ENCODE peak calls at places on chromosomes 12 and 14, in six cellular contexts. X, P, W, Z, Q and H are unnamed samples.

GRCh38 chr12:20040844-20041243 is 327.5 kb upstream of the PDE3A start:
- DNase-seq in X (no peak), P (no peak), W (no peak), Z (no peak), Q (no peak), H (no peak)

GRCh38 chr14:94671870-94672444 is 59.8 kb downstream of the SERPINA3 start:
- DNase-seq in X (no peak), P (peak), W (no peak), Z (no peak), Q (no peak), H (no peak)

GRCh38 chr14:101472518-101472849 is 88.8 kb upstream of the DIO3 start:
- DNase-seq in X (no peak), P (peak), W (no peak), Z (no peak), Q (no peak), H (no peak)

GRCh38 chr12:47736877-47737676 is 11.8 kb upstream of the ENDOU start:
- DNase-seq in X (peak), P (peak), W (no peak), Z (no peak), Q (no peak), H (no peak)

GRCh38 chr12:123995023-123995422 is 22.0 kb downstream of the ZNF664 start:
- DNase-seq in X (no peak), P (no peak), W (no peak), Z (no peak), Q (no peak), H (peak)

GRCh38 chr12:113242018-113242418 is 20.8 kb downstream of the TPCN1 start:
- DNase-seq in X (peak), P (no peak), W (no peak), Z (no peak), Q (no peak), H (peak)

GRCh38 chr12:59142175-59142574 is 221.9 kb upstream of the LRIG3 start:
- DNase-seq in X (no peak), P (no peak), W (no peak), Z (no peak), Q (no peak), H (no peak)

GRCh38 chr12:113306382-113306781 is 28.5 kb downstream of the SLC8B1 start:
- DNase-seq in X (no peak), P (no peak), W (no peak), Z (no peak), Q (no peak), H (no peak)

GRCh38 chr12:120162763-120163162 is 31.8 kb downstream of the GCN1 start:
- DNase-seq in X (no peak), P (no peak), W (no peak), Z (no peak), Q (no peak), H (no peak)

GRCh38 chr12:124994435-124994975 is 1.1 kb downstream of the BRI3BP start:
- DNase-seq in X (no peak), P (no peak), W (peak), Z (peak), Q (no peak), H (peak)

GRCh38 chr12:68450947-68451260 is 118.7 kb upstream of the MDM1 start:
- DNase-seq in X (no peak), P (no peak), W (no peak), Z (no peak), Q (no peak), H (no peak)

GRCh38 chr12:27193106-27193505 is 51.0 kb upstream of the STK38L start:
- DNase-seq in X (no peak), P (no peak), W (no peak), Z (no peak), Q (no peak), H (no peak)

GRCh38 chr14:91321131-91321530 is 76.6 kb upstream of the GPR68 start:
- DNase-seq in X (no peak), P (peak), W (no peak), Z (no peak), Q (no peak), H (no peak)

GRCh38 chr12:20006856-20007255 is 361.5 kb upstream of the PDE3A start:
- DNase-seq in X (no peak), P (no peak), W (no peak), Z (no peak), Q (no peak), H (no peak)

DNA sequence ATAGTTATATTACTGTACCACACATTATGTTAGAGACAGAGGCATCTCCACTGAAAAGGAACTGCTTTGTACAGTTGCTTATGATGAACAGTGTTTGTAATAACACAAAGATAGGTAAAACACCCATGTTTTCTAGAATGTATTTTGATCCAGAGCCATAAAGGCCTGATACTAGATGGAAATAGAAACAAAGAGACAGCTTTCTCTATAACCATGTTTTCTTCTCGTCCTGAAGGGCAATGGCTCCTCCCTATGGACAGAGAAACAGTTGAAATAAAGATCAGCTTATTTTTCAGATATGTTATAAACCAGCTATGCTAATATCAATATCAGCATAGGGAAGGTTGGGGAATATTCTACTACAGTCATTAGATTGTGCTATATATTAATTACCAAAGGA is 109.2 kb downstream of the ATXN7L3B start:
- DNase-seq in X (no peak), P (no peak), W (no peak), Z (no peak), Q (no peak), H (peak)
- TF ChIP-seq CTCF in X (no peak), P (no peak), W (no peak), Z (no peak), Q (peak), H (no peak)

GRCh38 chr12:112032292-112032691 is 19.1 kb downstream of the ERP29 start:
- DNase-seq in X (no peak), P (no peak), W (no peak), Z (no peak), Q (no peak), H (no peak)
- TF ChIP-seq CTCF in X (no peak), P (no peak), W (no peak), Z (no peak), Q (no peak), H (no peak)

GRCh38 chr14:100155049-100155621 is 4.3 kb downstream of the DEGS2 start:
- DNase-seq in X (no peak), P (no peak), W (no peak), Z (peak), Q (peak), H (peak)
- TF ChIP-seq CTCF in X (peak), P (no peak), W (no peak), Z (peak), Q (peak), H (peak)

DNA sequence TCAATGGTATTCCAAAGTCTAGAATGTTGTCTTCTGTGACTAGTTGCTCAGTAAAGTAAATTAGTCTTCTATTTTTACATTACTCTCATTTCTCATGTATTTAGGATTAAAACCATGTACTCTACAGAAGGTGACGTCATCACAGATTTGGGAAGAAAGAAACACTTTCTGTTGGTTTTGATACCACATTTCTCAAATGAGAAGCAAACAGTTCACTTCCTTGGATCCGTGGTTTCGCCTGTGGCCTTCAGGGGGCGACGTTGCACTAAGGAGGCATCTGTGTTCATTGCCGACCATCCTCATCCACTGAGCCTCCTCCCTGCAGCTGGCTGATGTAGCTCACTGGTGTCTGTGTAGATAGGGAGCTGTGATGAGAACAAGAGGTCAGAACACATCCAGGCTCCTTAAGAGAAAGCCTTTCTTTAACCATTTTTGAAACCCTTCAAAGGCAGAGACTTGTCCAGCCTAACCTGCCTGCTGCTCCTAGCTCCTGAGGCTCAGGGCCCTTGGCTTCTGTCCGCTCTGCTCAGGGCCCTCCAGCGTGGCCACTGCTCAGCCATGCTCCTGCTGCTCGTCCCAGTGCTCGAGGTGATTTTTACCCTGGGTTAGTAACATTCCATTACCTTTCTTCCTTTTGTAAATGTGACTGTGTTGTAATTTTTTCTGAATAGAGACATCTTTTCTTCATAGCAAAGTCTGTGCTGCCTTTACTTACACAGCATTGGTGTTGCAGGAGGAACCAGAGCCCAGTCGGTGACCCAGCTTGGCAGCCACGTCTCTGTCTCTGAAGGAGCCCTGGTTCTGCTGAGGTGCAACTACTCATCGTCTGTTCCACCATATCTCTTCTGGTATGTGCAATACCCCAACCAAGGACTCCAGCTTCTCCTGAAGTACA is 220.6 kb upstream of the OR4E1 start:
- DNase-seq in X (no peak), P (no peak), W (no peak), Z (peak), Q (no peak), H (peak)
- TF ChIP-seq CTCF in X (no peak), P (no peak), W (no peak), Z (peak), Q (peak), H (peak)

DNA sequence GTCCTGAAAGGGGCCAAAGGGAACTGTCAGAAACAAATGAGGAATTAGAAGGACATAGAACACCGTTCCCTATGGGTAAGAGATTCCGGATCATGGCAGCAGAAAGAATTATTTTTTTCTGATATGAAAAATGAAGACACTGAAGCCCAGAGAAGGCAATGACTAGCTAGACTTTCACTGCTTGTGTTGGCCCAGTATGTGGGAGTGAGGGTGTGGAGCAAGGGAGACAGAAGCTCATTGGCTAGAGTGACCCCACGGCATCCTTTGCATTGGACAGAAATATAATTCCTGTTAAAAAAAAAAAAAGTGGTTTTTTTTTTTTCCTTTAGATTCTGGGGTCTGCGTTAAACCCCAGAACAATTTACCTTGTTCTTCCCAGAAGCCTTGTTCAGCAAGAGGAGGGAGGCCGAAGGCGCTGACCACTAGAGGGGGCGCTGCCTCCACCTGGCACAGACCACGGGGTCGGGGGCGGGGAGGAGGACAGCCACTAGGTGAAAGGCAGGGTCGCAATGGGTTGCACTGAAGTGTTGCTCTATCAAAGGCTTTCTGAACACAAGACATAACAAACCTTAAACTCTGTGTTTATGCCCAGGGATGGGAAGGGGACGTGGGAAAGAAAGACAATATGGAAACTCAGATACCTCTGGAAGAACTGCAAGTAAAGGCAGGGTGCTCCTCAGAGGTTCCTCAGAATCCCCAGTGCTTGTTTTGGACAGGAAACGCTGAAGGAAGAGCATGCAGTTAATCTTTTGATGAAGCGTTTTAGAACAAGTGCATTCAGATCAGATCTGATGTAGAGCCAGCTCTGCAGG is 156.8 kb downstream of the KCNA5 start:
- DNase-seq in X (peak), P (no peak), W (no peak), Z (peak), Q (peak), H (peak)
- TF ChIP-seq CTCF in X (peak), P (peak), W (no peak), Z (peak), Q (peak), H (peak)

GRCh38 chr12:28817524-28817923 is 331.6 kb upstream of the FAR2 start:
- DNase-seq in X (no peak), P (no peak), W (no peak), Z (no peak), Q (no peak), H (no peak)
- TF ChIP-seq CTCF in X (no peak), P (no peak), W (no peak), Z (no peak), Q (no peak), H (no peak)

GRCh38 chr12:129067482-129067881 is 214.2 kb downstream of the GLT1D1 start:
- DNase-seq in X (no peak), P (no peak), W (no peak), Z (no peak), Q (no peak), H (no peak)
- TF ChIP-seq CTCF in X (no peak), P (no peak), W (no peak), Z (no peak), Q (peak), H (no peak)

DNA sequence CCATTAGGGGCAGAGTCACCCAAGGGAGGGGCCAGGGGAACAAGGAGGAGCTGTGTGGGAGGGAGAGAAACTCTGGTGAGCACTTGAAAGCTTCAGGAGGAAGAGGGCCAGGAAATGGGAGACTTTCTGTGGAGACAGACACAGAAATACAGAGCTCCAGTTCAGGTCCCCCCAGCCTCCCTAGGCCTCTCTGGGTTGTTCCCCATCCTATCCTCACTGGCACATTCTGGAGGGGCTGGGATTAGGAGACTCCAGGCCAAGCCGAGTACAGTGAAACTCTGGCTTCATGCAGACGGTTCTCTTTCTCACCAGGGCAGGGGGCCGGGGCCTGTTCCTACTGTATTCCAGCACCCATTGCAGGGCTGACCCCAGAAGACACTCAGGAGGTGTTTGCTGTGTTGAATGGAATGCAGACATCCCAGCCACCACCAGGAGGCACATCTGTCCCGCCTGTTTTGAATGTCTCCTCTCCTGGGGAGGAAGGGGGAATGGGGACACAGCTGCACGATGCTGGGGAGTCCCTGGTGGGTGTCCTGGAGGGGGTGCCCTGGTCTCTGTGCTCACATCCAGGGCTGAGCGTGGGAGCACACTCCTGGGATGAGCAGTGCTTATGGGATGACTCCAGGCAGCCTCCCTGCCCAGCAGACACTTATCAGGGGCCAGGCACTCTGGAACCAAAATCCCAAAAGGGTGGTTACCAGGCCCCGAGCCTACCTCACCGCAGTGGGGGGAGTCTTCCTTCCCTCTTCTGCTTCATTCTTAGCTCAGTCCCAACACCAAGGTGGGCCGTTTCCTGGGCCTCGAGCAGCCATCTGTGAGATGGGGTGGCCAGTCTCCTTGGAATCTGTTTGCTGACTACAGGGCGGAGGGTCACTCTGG is 5.5 kb upstream of the KRT84 start:
- DNase-seq in X (no peak), P (no peak), W (no peak), Z (peak), Q (no peak), H (peak)
- TF ChIP-seq CTCF in X (peak), P (peak), W (no peak), Z (peak), Q (peak), H (peak)